ENCODE peak calls at places on chromosome X, in seven cellular contexts. N, G, R, W, O, A and I are unnamed samples.

GRCh38 chrX:154776753-154777152 is 14.1 kb downstream of the DKC1 start:
- DNase-seq in O (no peak), A (no peak), W (no peak), R (no peak), G (no peak), N (no peak), I (no peak)

GRCh38 chrX:38206542-38206941 is 14.1 kb downstream of the SRPX start:
- DNase-seq in N (no peak), G (no peak), R (no peak), W (no peak), O (no peak), A (no peak), I (no peak)

GRCh38 chrX:141468940-141469339 is 115.6 kb downstream of the SPANXA1 start:
- DNase-seq in N (no peak), O (no peak), G (no peak), A (no peak), R (no peak), W (no peak), I (no peak)

GRCh38 chrX:57367649-57368048 is 81.1 kb downstream of the FAAH2 start:
- DNase-seq in W (no peak), A (no peak), N (no peak), O (no peak), G (no peak), R (no peak), I (no peak)

GRCh38 chrX:65643046-65643785 is 24.2 kb upstream of the MSN start:
- DNase-seq in W (no peak), O (no peak), A (no peak), R (no peak), G (no peak), N (no peak), I (no peak)

GRCh38 chrX:101823236-101823635 is 108.6 kb downstream of the ZMAT1 start:
- DNase-seq in A (no peak), W (no peak), N (no peak), R (no peak), O (no peak), G (no peak), I (no peak)

GRCh38 chrX:118594697-118595420 is 99.2 kb downstream of the DOCK11 start:
- DNase-seq in W (no peak), O (no peak), A (no peak), G (no peak), R (no peak), N (no peak), I (no peak)

GRCh38 chrX:29530520-29530919 is 684.8 kb upstream of the MAGEB2 start:
- DNase-seq in G (no peak), R (peak), O (no peak), A (no peak), W (no peak), N (peak), I (no peak)

GRCh38 chrX:151870603-151871002 is 42.1 kb upstream of the MAGEA4 start:
- DNase-seq in O (no peak), A (no peak), W (no peak), N (peak), R (peak), G (no peak), I (no peak)

GRCh38 chrX:45424341-45424740 is 223.7 kb upstream of the DIPK2B start:
- DNase-seq in W (no peak), G (no peak), A (no peak), N (no peak), R (no peak), O (no peak), I (no peak)

GRCh38 chrX:29746326-29746725 is 469.0 kb upstream of the MAGEB2 start:
- DNase-seq in O (no peak), A (no peak), G (no peak), R (no peak), W (no peak), N (peak), I (no peak)

GRCh38 chrX:129637217-129638109 is 17.3 kb downstream of the APLN start:
- DNase-seq in O (peak), A (no peak), R (no peak), W (peak), N (peak), G (peak), I (peak)

GRCh38 chrX:107454302-107454701 is 4.8 kb downstream of the FRMPD3 start:
- DNase-seq in W (no peak), A (no peak), G (no peak), N (no peak), R (no peak), O (no peak), I (no peak)

GRCh38 chrX:116873678-116874077 is 410.9 kb upstream of the CT83 start:
- DNase-seq in A (no peak), O (no peak), N (peak), W (no peak), G (no peak), R (peak), I (no peak)
- H3K4me3 ChIP-seq in A (no peak), O (no peak), N (no peak), W (no peak), G (no peak), R (no peak), I (no peak)

GRCh38 chrX:115560978-115561604 is at the start of gene PLS3:
- DNase-seq in O (peak), G (peak), N (peak), R (peak), W (peak), A (no peak), I (no peak)

GRCh38 chrX:115561605-115562491 is 874 bp downstream of the PLS3 start:
- DNase-seq in G (peak), R (no peak), W (peak), A (no peak), N (no peak), O (no peak), I (no peak)

GRCh38 chrX:115562492-115562872 is 1.5 kb downstream of the PLS3 start:
- DNase-seq in O (no peak), R (no peak), N (no peak), G (no peak), A (no peak), W (no peak), I (no peak)

GRCh38 chrX:115559672-115560071 is 1.3 kb upstream of the PLS3 start:
- DNase-seq in N (no peak), A (no peak), W (no peak), O (no peak), G (no peak), R (no peak), I (no peak)

DNA sequence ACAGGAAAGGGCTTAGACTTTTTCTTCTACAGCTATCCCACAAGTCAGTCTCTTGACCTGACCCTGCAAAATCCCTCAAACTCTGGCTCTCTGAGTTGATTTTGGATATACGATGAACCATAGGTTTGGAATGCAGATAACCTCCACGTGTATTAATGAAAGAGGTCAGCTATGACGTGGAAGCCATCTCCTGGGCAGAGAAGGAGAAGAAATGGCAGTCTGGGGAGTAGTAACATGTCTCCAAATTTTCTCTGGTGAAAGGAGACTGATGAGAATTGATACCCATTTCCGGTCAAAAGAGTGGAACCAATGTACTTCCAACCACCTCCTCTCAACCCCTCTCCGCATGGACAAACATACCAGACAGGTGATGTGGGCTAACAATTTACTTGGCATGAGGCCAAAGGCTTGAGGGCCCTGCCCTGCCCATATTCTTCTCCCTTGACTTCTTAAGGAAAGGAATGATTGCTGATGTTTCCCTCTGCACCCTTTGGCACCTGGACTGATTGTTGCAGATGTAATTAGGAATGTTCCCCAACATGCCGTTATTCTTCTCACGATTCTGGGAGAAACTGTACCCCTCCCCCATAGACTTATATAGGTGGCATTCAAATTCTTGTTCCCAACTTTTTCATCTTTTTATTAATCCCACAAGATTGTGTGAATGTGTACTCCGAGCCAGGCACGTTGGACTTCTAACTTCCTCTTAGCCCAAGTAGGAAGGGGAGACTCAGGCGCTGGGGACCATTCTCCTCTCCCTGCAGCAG is 580 bp upstream of the PLS3 start:
- DNase-seq in A (no peak), N (peak), G (no peak), W (no peak), R (no peak), O (no peak), I (no peak)
- H3K4me3 ChIP-seq in A (no peak), N (peak), G (peak), W (peak), R (peak), O (peak), I (no peak)

GRCh38 chrX:76366972-76367371 is 60.5 kb upstream of the MAGEE1 start:
- DNase-seq in R (no peak), N (no peak), G (no peak), O (no peak), W (no peak), A (no peak), I (no peak)
- H3K4me3 ChIP-seq in R (no peak), N (no peak), G (no peak), O (no peak), W (no peak), A (no peak), I (no peak)

DNA sequence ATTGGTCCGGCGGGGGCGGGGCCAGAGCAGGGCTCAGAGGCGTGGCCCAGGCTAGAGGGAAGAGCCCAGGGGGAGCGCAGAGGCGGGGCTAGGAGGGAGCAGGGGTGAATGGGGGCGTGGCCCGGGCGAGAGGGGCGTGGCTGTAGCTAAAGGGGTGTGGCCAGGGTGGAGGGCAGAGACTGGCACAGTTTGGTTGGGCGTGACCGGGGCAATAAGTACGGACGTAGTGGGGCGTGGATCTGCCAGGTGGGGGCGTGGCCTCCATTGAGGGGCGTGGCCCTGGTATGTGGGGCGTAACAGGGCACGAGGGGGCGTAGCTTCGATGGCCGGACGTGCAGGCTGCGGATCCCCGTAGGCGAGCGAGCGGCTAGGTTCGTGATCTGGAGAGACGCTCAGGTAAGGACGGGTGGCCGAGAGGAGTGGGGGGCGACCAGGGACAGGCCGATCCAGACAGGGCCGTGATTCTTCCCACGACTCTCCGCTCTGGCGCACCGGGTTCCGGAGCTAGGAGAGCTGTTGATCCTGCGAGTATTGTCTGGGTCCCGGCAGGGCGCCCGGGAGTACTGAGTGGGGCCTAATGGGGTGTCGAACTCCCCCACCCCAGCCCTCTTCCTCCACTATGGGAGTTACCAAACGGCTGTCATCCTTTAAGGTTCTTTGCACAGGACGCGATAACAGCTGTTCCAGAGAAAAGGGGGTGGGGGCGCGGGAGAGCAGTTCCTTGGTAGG is at the start of gene CA5B:
- DNase-seq in W (peak), A (peak), N (peak), R (peak), G (peak), O (peak), I (no peak)
- H3K4me3 ChIP-seq in W (peak), A (peak), N (peak), R (peak), G (peak), O (peak), I (no peak)